ENCODE peak calls at places on chromosomes 11 and 22, in seven cellular contexts. One of them, this sample, is unnamed.

GRCh38 chr11:114386545-114386944 is 13.8 kb downstream of the C11orf71 start:
- DNase-seq in amniotic stem cell: no peak
- DNase-seq in GM04503: peak; percentile 54
- DNase-seq in astrocyte of the cerebellum: no peak
- DNase-seq in iris pigment epithelial cell: no peak
- DNase-seq in brain microvascular endothelial cell: no peak
- DNase-seq in uterus: no peak
- DNase-seq in this sample: no peak

GRCh38 chr11:60165946-60166345 is 16.9 kb downstream of the MS4A6A start:
- DNase-seq in amniotic stem cell: no peak
- DNase-seq in GM04503: no peak
- DNase-seq in astrocyte of the cerebellum: no peak
- DNase-seq in iris pigment epithelial cell: no peak
- DNase-seq in brain microvascular endothelial cell: no peak
- DNase-seq in uterus: no peak
- DNase-seq in this sample: peak; percentile 12

GRCh38 chr11:5831196-5831829 is 10.4 kb downstream of the OR52E6 start:
- DNase-seq in amniotic stem cell: no peak
- DNase-seq in GM04503: no peak
- DNase-seq in astrocyte of the cerebellum: no peak
- DNase-seq in iris pigment epithelial cell: no peak
- DNase-seq in brain microvascular endothelial cell: no peak
- DNase-seq in uterus: no peak
- DNase-seq in this sample: peak; percentile 42

GRCh38 chr11:16178273-16178672 is 178.1 kb downstream of the SOX6 start:
- DNase-seq in amniotic stem cell: no peak
- DNase-seq in GM04503: no peak
- DNase-seq in astrocyte of the cerebellum: no peak
- DNase-seq in iris pigment epithelial cell: no peak
- DNase-seq in brain microvascular endothelial cell: no peak
- DNase-seq in uterus: no peak
- DNase-seq in this sample: no peak

GRCh38 chr11:128734439-128735224 is 40.8 kb downstream of the FLI1 start:
- DNase-seq in amniotic stem cell: no peak
- DNase-seq in GM04503: no peak
- DNase-seq in astrocyte of the cerebellum: no peak
- DNase-seq in iris pigment epithelial cell: no peak
- DNase-seq in brain microvascular endothelial cell: no peak
- DNase-seq in uterus: no peak
- DNase-seq in this sample: no peak

GRCh38 chr11:1073261-1073724 is 1.4 kb upstream of the MUC2 start:
- DNase-seq in amniotic stem cell: no peak
- DNase-seq in GM04503: no peak
- DNase-seq in astrocyte of the cerebellum: no peak
- DNase-seq in iris pigment epithelial cell: peak; percentile 62
- DNase-seq in brain microvascular endothelial cell: peak; percentile 17
- DNase-seq in uterus: peak; percentile 28
- DNase-seq in this sample: peak; percentile 70

GRCh38 chr11:65066805-65067291 is 8.5 kb upstream of the NAALADL1 start:
- DNase-seq in amniotic stem cell: no peak
- DNase-seq in GM04503: no peak
- DNase-seq in astrocyte of the cerebellum: no peak
- DNase-seq in iris pigment epithelial cell: no peak
- DNase-seq in brain microvascular endothelial cell: no peak
- DNase-seq in uterus: no peak
- DNase-seq in this sample: no peak

GRCh38 chr11:112635338-112635737 is 325.9 kb upstream of the NCAM1 start:
- DNase-seq in amniotic stem cell: no peak
- DNase-seq in GM04503: no peak
- DNase-seq in astrocyte of the cerebellum: no peak
- DNase-seq in iris pigment epithelial cell: no peak
- DNase-seq in brain microvascular endothelial cell: no peak
- DNase-seq in uterus: no peak
- DNase-seq in this sample: no peak

GRCh38 chr11:59766542-59766941 is 11.4 kb downstream of the STX3 start:
- DNase-seq in amniotic stem cell: no peak
- DNase-seq in GM04503: no peak
- DNase-seq in astrocyte of the cerebellum: no peak
- DNase-seq in iris pigment epithelial cell: no peak
- DNase-seq in brain microvascular endothelial cell: no peak
- DNase-seq in uterus: no peak
- DNase-seq in this sample: no peak

GRCh38 chr22:46752911-46753310 is 9.5 kb upstream of the TBC1D22A start:
- DNase-seq in amniotic stem cell: no peak
- DNase-seq in GM04503: no peak
- DNase-seq in astrocyte of the cerebellum: no peak
- DNase-seq in iris pigment epithelial cell: no peak
- DNase-seq in brain microvascular endothelial cell: no peak
- DNase-seq in uterus: no peak
- DNase-seq in this sample: no peak

This sample was measured in M059J.